ENCODE peak calls at places on chromosome 3, in nine cellular contexts. G is head of caudate nucleus, F is endodermal cell, Z is endothelial cell, M is GM23248, D is neural crest cell, C is AG08395, J is Daoy, N is left cardiac atrium. A is an unnamed sample.

GRCh38 chr3:98884675-98885371 is 16.7 kb downstream of the DCBLD2 start:
- DNase-seq in G (no peak), F (no peak), Z (no peak), M (peak; percentile 61), D (no peak), C (peak; percentile 56), J (no peak), N (no peak), A (no peak)

GRCh38 chr3:173397161-173398110 is at the start of gene NLGN1:
- DNase-seq in G (peak; percentile 85), F (peak; percentile 88), Z (peak; percentile 71), M (peak; percentile 93), D (peak; percentile 63), C (peak; percentile 68), J (peak; percentile 80), N (peak; percentile 76), A (peak; percentile 88)

GRCh38 chr3:155230382-155230781 is 63.1 kb downstream of the STRIT1 start:
- DNase-seq in G (no peak), F (no peak), Z (no peak), M (peak; percentile 92), D (no peak), C (peak; percentile 53), J (no peak), N (no peak), A (no peak)

GRCh38 chr3:50464578-50464977 is 38.9 kb downstream of the CACNA2D2 start:
- DNase-seq in G (no peak), F (no peak), Z (no peak), M (no peak), D (no peak), C (no peak), J (no peak), N (no peak), A (no peak)

GRCh38 chr3:123716421-123716820 is 131.6 kb upstream of the HACD2 start:
- DNase-seq in G (no peak), F (no peak), Z (no peak), M (no peak), D (no peak), C (no peak), J (no peak), N (no peak), A (no peak)

GRCh38 chr3:113968986-113969385 is 21.2 kb downstream of the ZDHHC23 start:
- DNase-seq in G (no peak), F (no peak), Z (no peak), M (peak; percentile 51), D (no peak), C (no peak), J (no peak), N (no peak), A (peak; percentile 14)

GRCh38 chr3:10392244-10392643 is 71.3 kb upstream of the SEC13 start:
- DNase-seq in G (no peak), F (peak; percentile 61), Z (no peak), M (no peak), D (no peak), C (no peak), J (no peak), N (no peak), A (no peak)

GRCh38 chr3:74410276-74410941 is 204.1 kb downstream of the CNTN3 start:
- DNase-seq in G (no peak), F (no peak), Z (no peak), M (no peak), D (no peak), C (no peak), J (no peak), N (no peak), A (no peak)

GRCh38 chr3:88003115-88003755 is 55.6 kb downstream of the CGGBP1 start:
- DNase-seq in G (no peak), F (no peak), Z (peak; percentile 50), M (peak; percentile 66), D (peak; percentile 32), C (peak; percentile 49), J (peak; percentile 13), N (no peak), A (peak; percentile 8)

GRCh38 chr3:189563841-189564563 is 67.2 kb upstream of the TP63 start:
- DNase-seq in G (no peak), F (no peak), Z (no peak), M (peak; percentile 92), D (no peak), C (peak; percentile 89), J (peak; percentile 76), N (no peak), A (no peak)

GRCh38 chr3:59981377-59981776 is 931.6 kb upstream of the CFAP20DC start:
- DNase-seq in G (no peak), F (no peak), Z (no peak), M (no peak), D (no peak), C (no peak), J (no peak), N (no peak), A (no peak)

GRCh38 chr3:159919873-159920272 is 68.8 kb upstream of the IL12A start:
- DNase-seq in G (no peak), F (no peak), Z (no peak), M (peak; percentile 79), D (no peak), C (no peak), J (no peak), N (no peak), A (no peak)

GRCh38 chr3:46416134-46417119 is 9.4 kb downstream of the CCRL2 start:
- DNase-seq in G (no peak), F (no peak), Z (no peak), M (no peak), D (no peak), C (no peak), J (no peak), N (no peak), A (no peak)

GRCh38 chr3:152205097-152205593 is 63.6 kb upstream of the MBNL1 start:
- DNase-seq in G (no peak), F (no peak), Z (no peak), M (no peak), D (no peak), C (no peak), J (no peak), N (no peak), A (no peak)

GRCh38 chr3:186362988-186363387 is 954 bp upstream of the DGKG start:
- DNase-seq in G (no peak), F (no peak), Z (no peak), M (no peak), D (no peak), C (no peak), J (no peak), N (no peak), A (no peak)

GRCh38 chr3:170734737-170735070 is 135.3 kb downstream of the RPL22L1 start:
- DNase-seq in G (no peak), F (no peak), Z (no peak), M (no peak), D (no peak), C (no peak), J (no peak), N (no peak), A (no peak)

GRCh38 chr3:186691676-186692075 is 25.5 kb upstream of the KNG1 start:
- DNase-seq in G (no peak), F (no peak), Z (no peak), M (no peak), D (no peak), C (no peak), J (no peak), N (no peak), A (no peak)

GRCh38 chr3:157115069-157116006 is 44.6 kb downstream of the CCNL1 start:
- DNase-seq in G (no peak), F (no peak), Z (no peak), M (peak; percentile 37), D (no peak), C (no peak), J (peak; percentile 85), N (peak; percentile 51), A (no peak)

GRCh38 chr3:190811775-190812480 is 50.6 kb downstream of the GMNC start:
- DNase-seq in G (peak; percentile 55), F (peak; percentile 78), Z (peak; percentile 57), M (peak; percentile 79), D (peak; percentile 47), C (peak; percentile 8), J (peak; percentile 69), N (no peak), A (peak; percentile 55)

GRCh38 chr3:57818772-57819171 is 62.7 kb downstream of the SLMAP start:
- DNase-seq in G (no peak), F (no peak), Z (no peak), M (peak; percentile 10), D (no peak), C (no peak), J (no peak), N (no peak), A (no peak)

GRCh38 chr3:150097588-150097890 is 126.8 kb upstream of the PFN2 start:
- DNase-seq in G (no peak), F (no peak), Z (no peak), M (peak; percentile 87), D (no peak), C (peak; percentile 50), J (peak; percentile 67), N (no peak), A (no peak)

GRCh38 chr3:155741598-155741997 is 3.3 kb downstream of the PLCH1 start:
- DNase-seq in G (no peak), F (no peak), Z (no peak), M (no peak), D (no peak), C (no peak), J (no peak), N (no peak), A (no peak)

GRCh38 chr3:40312661-40313226 is 3.2 kb downstream of the EIF1B start:
- DNase-seq in G (no peak), F (no peak), Z (no peak), M (peak; percentile 58), D (no peak), C (no peak), J (no peak), N (no peak), A (no peak)